ENCODE peak calls at places on chromosomes 16 and 17, in six cellular contexts. One of them, this sample, is unnamed.

GRCh38 chr17:9389116-9389515 is 186.5 kb downstream of the STX8 start:
- DNase-seq in OCI-LY7: no peak
- DNase-seq in spleen: no peak
- DNase-seq in thoracic aorta: no peak
- DNase-seq in psoas muscle: no peak
- DNase-seq in ascending aorta: no peak
- DNase-seq in this sample: no peak

GRCh38 chr17:5832886-5833285 is 237.3 kb upstream of the WSCD1 start:
- DNase-seq in OCI-LY7: peak; percentile 43
- DNase-seq in spleen: no peak
- DNase-seq in thoracic aorta: no peak
- DNase-seq in psoas muscle: no peak
- DNase-seq in ascending aorta: no peak
- DNase-seq in this sample: peak; percentile 33

GRCh38 chr16:4489030-4489429 is 12.8 kb downstream of the HMOX2 start:
- DNase-seq in OCI-LY7: no peak
- DNase-seq in spleen: no peak
- DNase-seq in thoracic aorta: no peak
- DNase-seq in psoas muscle: no peak
- DNase-seq in ascending aorta: no peak
- DNase-seq in this sample: no peak

GRCh38 chr16:88437367-88437964 is 15.6 kb upstream of the ZFPM1 start:
- DNase-seq in OCI-LY7: peak; percentile 71
- DNase-seq in spleen: peak; percentile 90
- DNase-seq in thoracic aorta: no peak
- DNase-seq in psoas muscle: peak; percentile 81
- DNase-seq in ascending aorta: no peak
- DNase-seq in this sample: peak; percentile 51

GRCh38 chr17:32519769-32520701 is 33.2 kb downstream of the CDK5R1 start:
- DNase-seq in OCI-LY7: no peak
- DNase-seq in spleen: peak; percentile 87
- DNase-seq in thoracic aorta: no peak
- DNase-seq in psoas muscle: no peak
- DNase-seq in ascending aorta: no peak
- DNase-seq in this sample: peak; percentile 46

GRCh38 chr16:87421369-87421912 is 29.3 kb downstream of the MAP1LC3B start:
- DNase-seq in OCI-LY7: no peak
- DNase-seq in spleen: no peak
- DNase-seq in thoracic aorta: no peak
- DNase-seq in psoas muscle: no peak
- DNase-seq in ascending aorta: no peak
- DNase-seq in this sample: no peak

GRCh38 chr16:58809213-58809612 is 75.1 kb upstream of the GOT2 start:
- DNase-seq in OCI-LY7: no peak
- DNase-seq in spleen: no peak
- DNase-seq in thoracic aorta: no peak
- DNase-seq in psoas muscle: no peak
- DNase-seq in ascending aorta: no peak
- DNase-seq in this sample: no peak

GRCh38 chr16:14109077-14109775 is 38.1 kb downstream of the MRTFB start:
- DNase-seq in OCI-LY7: no peak
- DNase-seq in spleen: no peak
- DNase-seq in thoracic aorta: no peak
- DNase-seq in psoas muscle: no peak
- DNase-seq in ascending aorta: no peak
- DNase-seq in this sample: no peak

GRCh38 chr16:80200079-80200478 is 340.7 kb upstream of the DYNLRB2 start:
- DNase-seq in OCI-LY7: no peak
- DNase-seq in spleen: no peak
- DNase-seq in thoracic aorta: no peak
- DNase-seq in psoas muscle: no peak
- DNase-seq in ascending aorta: no peak
- DNase-seq in this sample: no peak

GRCh38 chr16:80199614-80200013 is 341.2 kb upstream of the DYNLRB2 start:
- DNase-seq in OCI-LY7: no peak
- DNase-seq in spleen: no peak
- DNase-seq in thoracic aorta: no peak
- DNase-seq in psoas muscle: no peak
- DNase-seq in ascending aorta: no peak
- DNase-seq in this sample: no peak

GRCh38 chr16:80197790-80198201 is 343.0 kb upstream of the DYNLRB2 start:
- DNase-seq in OCI-LY7: no peak
- DNase-seq in spleen: no peak
- DNase-seq in thoracic aorta: no peak
- DNase-seq in psoas muscle: no peak
- DNase-seq in ascending aorta: no peak
- DNase-seq in this sample: no peak

GRCh38 chr16:80198995-80199299 is 341.8 kb upstream of the DYNLRB2 start:
- DNase-seq in OCI-LY7: no peak
- DNase-seq in spleen: no peak
- DNase-seq in thoracic aorta: no peak
- DNase-seq in psoas muscle: no peak
- DNase-seq in ascending aorta: no peak
- DNase-seq in this sample: no peak

DNA sequence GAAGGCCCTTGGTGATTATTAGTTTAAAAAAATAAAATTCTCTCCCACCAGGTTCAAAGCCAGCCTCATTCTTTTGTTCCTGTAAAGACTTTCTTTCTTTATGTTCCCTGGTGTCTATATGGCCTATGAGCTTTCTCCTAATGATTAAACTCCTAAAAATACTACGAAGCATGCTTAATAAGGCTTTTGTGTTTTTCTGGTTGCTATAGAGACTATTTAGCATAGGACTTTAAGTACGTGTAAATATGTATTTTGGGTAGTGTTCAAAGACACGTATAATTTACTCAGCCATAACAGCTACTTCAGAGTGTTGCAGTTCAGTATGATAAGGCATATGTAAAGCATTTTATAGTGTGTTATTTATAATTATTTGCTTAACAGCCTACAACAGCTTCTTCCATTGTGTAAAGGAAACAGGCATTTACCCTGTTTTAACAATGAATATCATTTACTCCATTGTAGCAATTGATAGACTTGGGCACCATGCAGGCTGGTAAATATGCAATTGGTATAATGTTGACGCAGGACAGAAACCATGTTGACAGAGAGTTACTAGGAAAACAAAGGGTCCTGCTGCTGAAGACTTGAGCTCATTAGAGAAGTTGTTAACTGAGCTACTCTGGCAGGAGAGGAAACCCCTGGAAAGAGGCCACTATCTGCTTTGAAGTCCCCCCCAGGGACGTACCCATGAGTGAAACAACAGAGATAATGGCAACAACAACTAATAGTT is 342.4 kb upstream of the DYNLRB2 start:
- DNase-seq in OCI-LY7: no peak
- DNase-seq in spleen: no peak
- DNase-seq in thoracic aorta: no peak
- DNase-seq in psoas muscle: no peak
- DNase-seq in ascending aorta: no peak
- DNase-seq in this sample: no peak
- H3K4me1 ChIP-seq in OCI-LY7: no peaks in the 10 kb centered on the region
- H3K4me1 ChIP-seq in spleen: no peaks in the 10 kb centered on the region
- H3K4me1 ChIP-seq in thoracic aorta: no peaks in the 10 kb centered on the region
- H3K4me1 ChIP-seq in psoas muscle: no peaks in the 10 kb centered on the region
- H3K4me1 ChIP-seq in ascending aorta: no peaks in the 10 kb centered on the region
- H3K4me1 ChIP-seq in this sample: no peaks in the 10 kb centered on the region

GRCh38 chr16:67184453-67185002 is 765 bp upstream of the MATCAP1 start:
- DNase-seq in OCI-LY7: no peak
- DNase-seq in spleen: no peak
- DNase-seq in thoracic aorta: no peak
- DNase-seq in psoas muscle: no peak
- DNase-seq in ascending aorta: no peak
- DNase-seq in this sample: no peak

GRCh38 chr16:67187175-67187900 is 2.6 kb downstream of the EXOC3L1 start:
- DNase-seq in OCI-LY7: no peak
- DNase-seq in spleen: no peak
- DNase-seq in thoracic aorta: no peak
- DNase-seq in psoas muscle: peak; percentile 52
- DNase-seq in ascending aorta: no peak
- DNase-seq in this sample: no peak

GRCh38 chr16:67186550-67186950 is 2.8 kb upstream of the MATCAP1 start:
- DNase-seq in OCI-LY7: no peak
- DNase-seq in spleen: no peak
- DNase-seq in thoracic aorta: no peak
- DNase-seq in psoas muscle: no peak
- DNase-seq in ascending aorta: no peak
- DNase-seq in this sample: no peak

GRCh38 chr16:67185003-67185865 is 1.5 kb upstream of the MATCAP1 start:
- DNase-seq in OCI-LY7: peak; percentile 80
- DNase-seq in spleen: peak; percentile 96
- DNase-seq in thoracic aorta: peak; percentile 79
- DNase-seq in psoas muscle: peak; percentile 97
- DNase-seq in ascending aorta: peak; percentile 62
- DNase-seq in this sample: peak; percentile 82

DNA sequence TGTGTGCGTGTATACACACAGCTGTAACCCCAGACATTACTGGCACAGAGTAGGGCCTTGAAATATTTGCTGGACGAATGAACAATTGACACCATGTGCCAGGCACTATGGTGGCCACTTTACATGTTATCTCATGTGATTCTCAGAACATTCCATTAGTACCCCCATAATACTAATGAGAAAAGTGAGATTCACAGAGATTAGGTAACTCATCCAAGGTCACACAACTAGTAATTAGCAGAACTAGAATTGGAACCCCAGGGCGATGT is 2.0 kb upstream of the MATCAP1 start:
- DNase-seq in OCI-LY7: no peak
- DNase-seq in spleen: no peak
- DNase-seq in thoracic aorta: no peak
- DNase-seq in psoas muscle: no peak
- DNase-seq in ascending aorta: no peak
- DNase-seq in this sample: no peak
- H3K4me3 ChIP-seq in OCI-LY7: no peak overlapping the region
- H3K4me3 ChIP-seq in spleen: no peak overlapping the region
- H3K4me3 ChIP-seq in thoracic aorta: no peak overlapping the region
- H3K4me3 ChIP-seq in psoas muscle: no peak overlapping the region
- H3K4me3 ChIP-seq in ascending aorta: peak overlapping the region; percentile 20
- H3K4me3 ChIP-seq in this sample: peak overlapping the region; percentile 85

DNA sequence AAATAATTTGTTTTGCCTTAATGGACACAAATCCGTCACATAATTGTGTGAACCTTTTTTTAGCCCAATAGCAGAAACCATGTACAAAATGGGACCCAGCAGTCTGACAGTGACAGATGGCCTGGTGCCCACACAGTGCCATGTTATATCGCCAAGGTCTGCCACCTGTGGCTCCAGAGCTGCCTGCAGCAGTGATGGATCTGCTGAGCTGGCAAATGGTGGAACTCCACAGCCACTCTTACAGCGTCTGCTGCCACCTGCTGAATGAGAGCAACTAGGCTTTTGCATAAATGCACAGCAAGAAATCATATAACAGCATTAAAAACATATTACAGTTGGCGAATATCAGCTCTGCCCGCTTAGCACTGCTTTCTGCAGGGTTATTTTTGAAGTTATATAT is 59.4 kb downstream of the NUP93 start:
- DNase-seq in OCI-LY7: peak; percentile 57
- DNase-seq in spleen: no peak
- DNase-seq in thoracic aorta: no peak
- DNase-seq in psoas muscle: no peak
- DNase-seq in ascending aorta: no peak
- DNase-seq in this sample: peak; percentile 15
- H3K27ac ChIP-seq in OCI-LY7: no peak overlapping the region
- H3K27ac ChIP-seq in spleen: no peak overlapping the region
- H3K27ac ChIP-seq in thoracic aorta: no peak overlapping the region
- H3K27ac ChIP-seq in psoas muscle: no peak overlapping the region
- H3K27ac ChIP-seq in ascending aorta: no peak overlapping the region
- H3K27ac ChIP-seq in this sample: no peak overlapping the region

GRCh38 chr16:16063685-16064084 is 114.3 kb downstream of the ABCC1 start:
- DNase-seq in OCI-LY7: no peak
- DNase-seq in spleen: no peak
- DNase-seq in thoracic aorta: no peak
- DNase-seq in psoas muscle: no peak
- DNase-seq in ascending aorta: no peak
- DNase-seq in this sample: no peak

GRCh38 chr16:16059895-16060590 is 110.6 kb downstream of the ABCC1 start:
- DNase-seq in OCI-LY7: no peak
- DNase-seq in spleen: no peak
- DNase-seq in thoracic aorta: no peak
- DNase-seq in psoas muscle: peak; percentile 89
- DNase-seq in ascending aorta: no peak
- DNase-seq in this sample: no peak

GRCh38 chr16:16062023-16062932 is 112.9 kb downstream of the ABCC1 start:
- DNase-seq in OCI-LY7: peak; percentile 70
- DNase-seq in spleen: no peak
- DNase-seq in thoracic aorta: no peak
- DNase-seq in psoas muscle: no peak
- DNase-seq in ascending aorta: no peak
- DNase-seq in this sample: no peak

GRCh38 chr16:16067127-16067526 is 117.7 kb downstream of the ABCC1 start:
- DNase-seq in OCI-LY7: no peak
- DNase-seq in spleen: no peak
- DNase-seq in thoracic aorta: peak; percentile 40
- DNase-seq in psoas muscle: peak; percentile 83
- DNase-seq in ascending aorta: no peak
- DNase-seq in this sample: no peak

GRCh38 chr16:16064874-16065384 is 115.5 kb downstream of the ABCC1 start:
- DNase-seq in OCI-LY7: no peak
- DNase-seq in spleen: no peak
- DNase-seq in thoracic aorta: no peak
- DNase-seq in psoas muscle: no peak
- DNase-seq in ascending aorta: no peak
- DNase-seq in this sample: no peak
- H3K4me1 ChIP-seq in OCI-LY7: peaks cover 35% of the 10 kb centered on the region
- H3K4me1 ChIP-seq in spleen: peaks cover 9% of the 10 kb centered on the region
- H3K4me1 ChIP-seq in thoracic aorta: peaks cover 71% of the 10 kb centered on the region
- H3K4me1 ChIP-seq in psoas muscle: peaks cover 38% of the 10 kb centered on the region
- H3K4me1 ChIP-seq in ascending aorta: peaks cover 43% of the 10 kb centered on the region
- H3K4me1 ChIP-seq in this sample: peaks cover 22% of the 10 kb centered on the region

DNA sequence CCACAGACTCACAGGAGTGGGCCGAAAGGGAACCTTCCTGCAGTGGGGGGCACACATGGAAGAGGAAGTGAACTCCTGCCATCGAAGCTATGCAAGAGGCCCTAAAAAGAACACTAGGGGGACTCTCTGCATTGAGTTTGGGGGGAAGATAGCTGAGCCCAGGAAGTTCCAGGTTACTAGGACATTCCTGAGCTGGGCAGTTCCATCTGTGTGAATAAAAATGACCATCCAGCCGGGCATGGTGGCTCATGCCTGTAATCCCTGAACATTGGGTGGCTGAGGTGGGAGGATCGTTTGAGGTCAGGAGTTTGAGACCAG is 211.8 kb downstream of the ZNF423 start:
- DNase-seq in OCI-LY7: no peak
- DNase-seq in spleen: no peak
- DNase-seq in thoracic aorta: no peak
- DNase-seq in psoas muscle: no peak
- DNase-seq in ascending aorta: no peak
- DNase-seq in this sample: no peak
- H3K4me3 ChIP-seq in OCI-LY7: no peak overlapping the region
- H3K4me3 ChIP-seq in spleen: no peak overlapping the region
- H3K4me3 ChIP-seq in thoracic aorta: no peak overlapping the region
- H3K4me3 ChIP-seq in psoas muscle: no peak overlapping the region
- H3K4me3 ChIP-seq in ascending aorta: no peak overlapping the region
- H3K4me3 ChIP-seq in this sample: no peak overlapping the region

This sample was measured in CD4-positive, alpha-beta memory T cell.